ENCODE peak calls at places on chromosomes 12 and 14, in ten cellular contexts. H, J, I, W, R, X, P, L, G and B are unnamed samples.

GRCh38 chr12:44317651-44318126 is 481.8 kb downstream of the TMEM117 start:
- DNase-seq in G (no peak), R (no peak), I (peak; percentile 3), P (peak; percentile 49), H (no peak), J (peak; percentile 30), X (peak; percentile 17), L (no peak), W (peak; percentile 49), B (no peak)

GRCh38 chr12:52278530-52278929 is 4.1 kb downstream of the KRT86 start:
- DNase-seq in L (no peak), W (peak; percentile 22), J (no peak), X (no peak), P (no peak), I (no peak), R (no peak), H (no peak), G (no peak), B (no peak)

GRCh38 chr14:96754162-96754844 is 42.9 kb upstream of the VRK1 start:
- DNase-seq in X (no peak), L (no peak), J (no peak), G (no peak), P (no peak), I (no peak), R (no peak), W (no peak), H (no peak), B (no peak)

GRCh38 chr14:101791919-101792572 is 30.5 kb downstream of the PPP2R5C start:
- DNase-seq in W (no peak), L (no peak), J (peak; percentile 71), X (peak; percentile 60), R (no peak), H (no peak), G (no peak), P (peak; percentile 77), I (peak; percentile 27), B (no peak)

GRCh38 chr12:96456265-96456974 is 33.0 kb upstream of the CFAP54 start:
- DNase-seq in J (no peak), L (no peak), H (no peak), I (no peak), P (peak; percentile 45), W (no peak), X (no peak), R (no peak), G (no peak), B (no peak)

GRCh38 chr12:65784616-65785015 is 39.7 kb upstream of the HMGA2 start:
- DNase-seq in G (no peak), I (no peak), X (no peak), J (no peak), L (no peak), R (no peak), P (no peak), W (no peak), H (no peak), B (no peak)

GRCh38 chr12:56011509-56012090 is 9.2 kb upstream of the IKZF4 start:
- DNase-seq in J (no peak), I (no peak), X (no peak), G (no peak), L (no peak), W (no peak), P (no peak), H (no peak), R (no peak), B (no peak)

GRCh38 chr12:24759155-24759554 is 189.7 kb downstream of the BCAT1 start:
- DNase-seq in L (no peak), R (no peak), J (peak; percentile 49), X (no peak), G (no peak), W (no peak), H (no peak), P (peak; percentile 61), I (no peak), B (no peak)

GRCh38 chr14:101810897-101811620 is 49.5 kb downstream of the PPP2R5C start:
- DNase-seq in L (no peak), P (peak; percentile 81), R (no peak), J (peak; percentile 28), X (no peak), G (no peak), W (no peak), I (no peak), H (no peak), B (no peak)

GRCh38 chr14:22474730-22475351 is 114.2 kb downstream of the DAD1 start:
- DNase-seq in L (no peak), G (no peak), H (no peak), X (peak; percentile 66), W (no peak), I (no peak), P (peak; percentile 49), R (no peak), J (peak; percentile 39), B (no peak)

GRCh38 chr12:26177303-26177702 is 18.1 kb upstream of the SSPN start:
- DNase-seq in R (no peak), G (no peak), L (no peak), I (no peak), X (no peak), P (peak; percentile 66), H (no peak), J (no peak), W (no peak), B (no peak)

GRCh38 chr12:93319523-93320045 is 58.1 kb upstream of the NUDT4 start:
- DNase-seq in L (no peak), I (no peak), H (no peak), P (no peak), X (no peak), R (no peak), J (no peak), W (no peak), G (no peak), B (no peak)

GRCh38 chr14:60723218-60724079 is 702 bp downstream of the SIX4 start:
- DNase-seq in I (no peak), H (no peak), P (peak; percentile 73), R (peak; percentile 43), W (peak; percentile 67), L (no peak), J (peak; percentile 55), G (no peak), X (peak; percentile 68), B (peak; percentile 42)

GRCh38 chr12:65779091-65779642 is 45.1 kb upstream of the HMGA2 start:
- DNase-seq in X (peak; percentile 43), H (no peak), L (no peak), R (no peak), G (no peak), J (peak; percentile 75), I (no peak), P (peak; percentile 60), W (no peak), B (no peak)

GRCh38 chr12:105705765-105706164 is 375.3 kb downstream of the C12orf75 start:
- DNase-seq in W (peak; percentile 73), H (no peak), X (peak; percentile 72), I (peak; percentile 37), J (peak; percentile 86), G (no peak), L (peak; percentile 57), P (peak; percentile 69), R (peak; percentile 48), B (no peak)

GRCh38 chr14:20823859-20824258 is 21.2 kb upstream of the RNASE1 start:
- DNase-seq in I (no peak), P (no peak), G (no peak), L (no peak), R (no peak), W (no peak), J (no peak), X (no peak), H (no peak), B (no peak)

GRCh38 chr14:20820063-20820904 is 17.6 kb upstream of the RNASE1 start:
- DNase-seq in L (no peak), H (no peak), W (no peak), I (no peak), R (no peak), X (no peak), J (no peak), G (no peak), P (no peak), B (no peak)

DNA sequence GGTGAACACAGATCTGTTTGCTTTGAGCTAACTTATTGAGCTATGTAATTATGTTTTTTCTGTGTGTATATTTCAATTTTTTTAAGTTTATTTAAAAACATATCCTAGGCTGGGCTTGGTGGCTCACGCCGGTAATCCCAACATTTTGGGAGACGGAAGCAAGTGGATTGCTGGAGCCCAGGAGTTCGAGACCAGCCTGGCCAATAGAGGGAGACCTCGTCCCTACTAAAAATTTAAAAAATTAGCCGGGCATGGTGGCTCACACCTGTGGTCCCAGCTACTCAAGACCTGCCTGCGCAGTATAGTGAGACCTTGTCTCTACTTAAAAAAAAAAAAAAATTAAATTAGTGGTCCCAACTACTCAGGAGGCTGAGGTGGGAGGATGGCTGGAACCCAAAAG is 16.2 kb upstream of the RNASE1 start:
- DNase-seq in I (no peak), J (no peak), R (no peak), G (no peak), W (no peak), L (no peak), X (no peak), P (no peak), H (no peak), B (no peak)
- TF ChIP-seq CTCF in I (no peak), J (no peak), R (no peak), G (peak; percentile 39), W (peak; percentile 50), L (no peak), X (no peak), P (no peak), H (no peak), B (no peak)

DNA sequence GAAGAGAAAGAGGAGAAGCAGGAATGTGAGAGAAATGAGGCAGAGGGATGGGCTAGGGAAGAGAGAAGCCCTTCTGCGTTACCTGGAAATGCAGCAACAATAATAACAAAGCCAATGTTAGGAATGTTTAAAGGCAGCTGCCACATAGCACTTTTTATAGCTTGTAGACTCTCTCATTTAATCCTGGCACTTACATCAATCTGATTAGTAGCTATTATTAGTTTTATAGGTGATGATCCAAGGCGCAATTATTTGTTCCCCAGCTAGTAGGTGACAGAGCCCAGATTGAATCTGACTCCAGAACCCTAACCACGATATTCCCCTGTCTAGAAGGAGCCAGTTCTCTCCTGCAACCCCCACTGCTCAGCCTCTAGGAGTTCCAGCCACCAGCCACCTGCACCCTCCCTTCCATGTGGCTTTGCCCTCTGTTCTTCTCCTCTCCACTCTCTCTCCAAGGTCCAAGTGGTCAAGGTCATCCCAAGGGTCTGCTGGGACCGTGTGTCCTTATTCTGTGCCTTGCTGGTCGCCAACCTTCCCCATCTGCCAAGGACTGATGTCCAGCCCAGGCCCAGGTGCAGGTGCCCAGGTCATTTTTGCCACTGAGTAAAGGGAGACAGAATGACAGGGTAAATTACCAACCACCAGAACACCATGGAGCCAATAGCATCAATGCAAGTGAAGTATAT is 29.4 kb upstream of the CIPC start:
- DNase-seq in I (no peak), R (no peak), J (no peak), P (no peak), H (no peak), L (no peak), X (no peak), G (no peak), W (no peak), B (no peak)
- TF ChIP-seq CTCF in I (no peak), R (no peak), J (no peak), P (no peak), H (no peak), L (peak; percentile 8), X (no peak), G (peak; percentile 33), W (no peak), B (no peak)

GRCh38 chr14:59707778-59708635 is 131.4 kb upstream of the CCDC175 start:
- DNase-seq in X (peak; percentile 23), L (no peak), G (no peak), W (no peak), H (no peak), J (peak; percentile 25), P (peak; percentile 22), R (no peak), I (no peak), B (no peak)
- TF ChIP-seq CTCF in X (peak; percentile 15), L (no peak), G (no peak), W (peak; percentile 25), H (no peak), J (peak; percentile 12), P (no peak), R (no peak), I (no peak), B (no peak)

GRCh38 chr12:4353785-4354208 is 25.7 kb downstream of the FGF23 start:
- DNase-seq in X (peak; percentile 4), J (peak; percentile 18), I (no peak), L (no peak), R (no peak), H (no peak), W (peak; percentile 22), P (peak; percentile 20), G (peak; percentile 36), B (no peak)
- TF ChIP-seq CTCF in X (peak; percentile 49), J (peak; percentile 42), I (peak; percentile 36), L (no peak), R (no peak), H (no peak), W (peak; percentile 28), P (peak; percentile 62), G (peak; percentile 64), B (peak; percentile 75)